ENCODE peak calls at places on chromosomes 4 and X, in seven cellular contexts. O, C, U, S, Q, G and F are unnamed samples.

GRCh38 chrX:49203536-49203935 is 3.5 kb upstream of the SYP start:
- DNase-seq in O (no peak), C (no peak), U (no peak), S (no peak), Q (no peak), G (no peak), F (no peak)

GRCh38 chr4:48028654-48029053 is 12.1 kb downstream of the NIPAL1 start:
- DNase-seq in O (no peak), C (no peak), U (no peak), S (no peak), Q (no peak), G (no peak), F (no peak)

GRCh38 chrX:9135901-9136510 is 102.1 kb upstream of the FAM9B start:
- DNase-seq in O (no peak), C (peak; percentile 42), U (no peak), S (peak; percentile 59), Q (no peak), G (no peak), F (no peak)

GRCh38 chr4:2393353-2394270 is 24.8 kb downstream of the ZFYVE28 start:
- DNase-seq in O (no peak), C (no peak), U (no peak), S (no peak), Q (no peak), G (no peak), F (peak; percentile 76)

GRCh38 chrX:21581479-21581878 is 76.7 kb downstream of the KLHL34 start:
- DNase-seq in O (no peak), C (peak; percentile 24), U (no peak), S (no peak), Q (no peak), G (no peak), F (no peak)

GRCh38 chr4:101035522-101035921 is 311.8 kb downstream of the PPP3CA start:
- DNase-seq in O (no peak), C (no peak), U (no peak), S (no peak), Q (no peak), G (no peak), F (no peak)

GRCh38 chr4:103451341-103451740 is 253.2 kb upstream of the CENPE start:
- DNase-seq in O (no peak), C (no peak), U (peak; percentile 73), S (no peak), Q (no peak), G (no peak), F (no peak)

GRCh38 chrX:23952984-23953907 is 45.4 kb downstream of the CXorf58 start:
- DNase-seq in O (no peak), C (no peak), U (no peak), S (no peak), Q (no peak), G (no peak), F (no peak)

GRCh38 chr4:14667624-14668295 is 334.5 kb upstream of the CPEB2 start:
- DNase-seq in O (no peak), C (no peak), U (peak; percentile 86), S (peak; percentile 45), Q (no peak), G (no peak), F (no peak)

GRCh38 chr4:183636923-183637322 is 22.1 kb downstream of the RWDD4 start:
- DNase-seq in O (no peak), C (peak; percentile 18), U (peak; percentile 49), S (peak; percentile 36), Q (no peak), G (no peak), F (peak; percentile 14)

GRCh38 chr4:108336076-108336475 is 167.3 kb upstream of the LEF1 start:
- DNase-seq in O (no peak), C (peak; percentile 24), U (no peak), S (no peak), Q (no peak), G (no peak), F (no peak)

GRCh38 chrX:153967536-153968214 is 3.9 kb downstream of the HCFC1 start:
- DNase-seq in O (no peak), C (no peak), U (no peak), S (no peak), Q (no peak), G (no peak), F (no peak)

GRCh38 chrX:75784689-75785491 is at the start of gene MAGEE2:
- DNase-seq in O (no peak), C (peak; percentile 23), U (no peak), S (no peak), Q (no peak), G (no peak), F (peak; percentile 5)

GRCh38 chrX:75786290-75786689 is 1.2 kb upstream of the MAGEE2 start:
- DNase-seq in O (no peak), C (no peak), U (no peak), S (no peak), Q (no peak), G (no peak), F (no peak)

DNA sequence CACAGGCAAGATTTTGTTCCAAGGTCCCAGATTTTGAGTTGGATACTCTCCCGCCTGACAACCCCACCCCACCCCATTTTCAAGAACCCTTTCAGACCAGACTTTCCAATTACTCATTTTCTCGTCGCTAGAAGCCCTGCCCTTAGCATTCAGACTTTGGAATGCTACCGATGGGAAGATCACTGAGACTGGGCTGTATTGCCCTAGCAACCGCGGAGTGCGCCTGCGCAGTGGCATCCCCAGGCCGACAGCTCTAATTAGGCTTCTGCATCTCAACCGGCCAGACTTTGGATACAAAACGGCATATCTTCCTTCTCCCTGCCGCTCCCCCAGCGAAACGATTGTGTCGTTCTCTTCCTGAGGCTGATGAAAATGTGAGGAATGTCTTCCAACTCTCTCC is 3.4 kb downstream of the MAGEE2 start:
- DNase-seq in O (no peak), C (peak; percentile 10), U (no peak), S (no peak), Q (no peak), G (peak; percentile 15), F (no peak)
- H3K9me3 ChIP-seq in O (no peaks in the 10 kb centered on the region), C (no peaks in the 10 kb centered on the region), U (no peaks in the 10 kb centered on the region), S (no peaks in the 10 kb centered on the region), Q (no peaks in the 10 kb centered on the region), G (no peaks in the 10 kb centered on the region), F (no peaks in the 10 kb centered on the region)

GRCh38 chrX:63746715-63747114 is 38.3 kb downstream of the ARHGEF9 start:
- DNase-seq in O (no peak), C (no peak), U (no peak), S (no peak), Q (no peak), G (no peak), F (no peak)
- H3K9me3 ChIP-seq in O (no peaks in the 10 kb centered on the region), C (no peaks in the 10 kb centered on the region), U (no peaks in the 10 kb centered on the region), S (no peaks in the 10 kb centered on the region), Q (no peaks in the 10 kb centered on the region), G (no peaks in the 10 kb centered on the region), F (no peaks in the 10 kb centered on the region)

DNA sequence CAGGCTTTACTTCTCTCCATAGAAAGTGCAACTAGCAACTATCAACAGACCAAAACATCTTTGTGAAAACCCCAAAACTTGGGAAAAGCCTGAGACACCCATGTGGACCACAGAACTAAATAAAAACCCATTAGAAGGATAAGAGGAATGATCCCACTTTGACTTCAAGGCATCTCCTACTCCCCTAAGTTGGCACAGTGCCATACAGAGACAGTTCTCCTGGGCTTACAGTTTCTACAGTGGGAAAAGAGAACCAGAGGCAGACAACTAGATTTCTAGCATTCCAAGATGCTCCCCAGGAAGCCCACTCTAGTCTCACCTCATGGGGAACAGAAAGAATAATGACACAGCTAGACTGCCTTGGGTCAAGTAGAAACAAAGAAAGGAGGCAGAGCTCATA is 20.4 kb downstream of the TMLHE start:
- DNase-seq in O (no peak), C (no peak), U (no peak), S (no peak), Q (no peak), G (no peak), F (no peak)
- H3K9me3 ChIP-seq in O (no peaks in the 10 kb centered on the region), C (no peaks in the 10 kb centered on the region), U (no peaks in the 10 kb centered on the region), S (no peaks in the 10 kb centered on the region), Q (no peaks in the 10 kb centered on the region), G (peaks cover 50% of the 10 kb centered on the region), F (no peaks in the 10 kb centered on the region)

DNA sequence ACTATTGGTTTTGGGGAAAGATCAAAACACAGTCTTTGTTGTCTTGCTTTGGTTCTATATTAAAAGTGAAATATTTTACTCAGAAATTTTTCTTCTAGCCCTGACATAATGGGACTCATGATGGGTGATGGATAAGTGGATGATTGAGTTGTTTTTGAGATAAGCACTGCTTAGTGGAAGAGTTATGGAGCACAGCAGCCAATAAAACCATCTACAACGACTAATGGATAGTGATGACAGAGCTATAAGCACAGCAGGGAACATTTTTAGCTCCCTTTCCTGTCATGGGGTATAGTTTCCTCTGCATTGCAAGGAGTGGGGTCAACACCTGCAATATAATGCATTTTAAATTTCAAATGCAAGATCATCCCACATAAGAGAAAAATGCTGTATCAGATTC is 812.4 kb downstream of the STPG2 start:
- DNase-seq in O (no peak), C (no peak), U (no peak), S (no peak), Q (no peak), G (no peak), F (no peak)
- H3K9me3 ChIP-seq in O (peaks cover 5% of the 10 kb centered on the region), C (no peaks in the 10 kb centered on the region), U (no peaks in the 10 kb centered on the region), S (no peaks in the 10 kb centered on the region), Q (peaks cover 2% of the 10 kb centered on the region), G (peaks cover 8% of the 10 kb centered on the region), F (no peaks in the 10 kb centered on the region)

GRCh38 chr4:44098973-44099372 is 349.6 kb downstream of the KCTD8 start:
- DNase-seq in O (no peak), C (no peak), U (no peak), S (no peak), Q (no peak), G (no peak), F (no peak)
- H3K9me3 ChIP-seq in O (peaks cover 3% of the 10 kb centered on the region), C (no peaks in the 10 kb centered on the region), U (no peaks in the 10 kb centered on the region), S (no peaks in the 10 kb centered on the region), Q (no peaks in the 10 kb centered on the region), G (peaks cover 12% of the 10 kb centered on the region), F (no peaks in the 10 kb centered on the region)

GRCh38 chrX:148670277-148670676 is 169.9 kb downstream of the AFF2 start:
- DNase-seq in O (no peak), C (no peak), U (no peak), S (no peak), Q (no peak), G (no peak), F (no peak)
- H3K9me3 ChIP-seq in O (no peaks in the 10 kb centered on the region), C (no peaks in the 10 kb centered on the region), U (no peaks in the 10 kb centered on the region), S (no peaks in the 10 kb centered on the region), Q (no peaks in the 10 kb centered on the region), G (peaks cover 10% of the 10 kb centered on the region), F (no peaks in the 10 kb centered on the region)